ENCODE peak calls at places on chromosomes 1 and 21, in eight cellular contexts. T is heart right ventricle; I is stimulated activated CD4-positive, alpha-beta T cell treated with anti-CD3 and anti-CD28 coated beads, Interleukin-4, amount 100 ng/mL, for 24 hours; N is left ventricle myocardium superior; X is psoas muscle; L is activated CD4-positive, CD25-positive, alpha-beta regulatory T cell treated with anti-CD3 and anti-CD28 coated beads, Interleukin-2, amount 50 U/mL, for 72 hours; Z is NCI-H524 treated with DMSO at 0.1 percent for 48 hours; A is activated CD4-positive, alpha-beta memory T cell treated with anti-CD3 and anti-CD28 coated beads for 36 hours. O is an unnamed sample.

GRCh38 chr21:18373631-18374030 is 30.0 kb downstream of the TMPRSS15 start:
- DNase-seq in L (no peak), T (no peak), X (no peak), N (no peak), A (no peak), I (no peak), Z (no peak), O (no peak)

GRCh38 chr1:182050481-182051438 is 10.8 kb downstream of the ZNF648 start:
- DNase-seq in T (no peak), I (no peak), L (no peak), N (no peak), X (no peak), A (no peak), Z (no peak), O (no peak)

GRCh38 chr21:38859852-38860251 is 54.1 kb downstream of the ETS2 start:
- DNase-seq in Z (no peak), A (no peak), N (no peak), X (no peak), I (no peak), L (no peak), T (no peak), O (no peak)

GRCh38 chr1:35499652-35500176 is 57.5 kb downstream of the KIAA0319L start:
- DNase-seq in L (no peak), T (no peak), Z (peak), N (no peak), X (no peak), A (peak), I (peak), O (no peak)

GRCh38 chr21:45747233-45747766 is 103.8 kb downstream of the PCBP3 start:
- DNase-seq in I (no peak), L (no peak), T (no peak), Z (no peak), X (no peak), N (no peak), A (no peak), O (no peak)

GRCh38 chr1:214660900-214661299 is 57.9 kb downstream of the CENPF start:
- DNase-seq in A (peak), T (no peak), I (no peak), N (no peak), X (peak), L (no peak), Z (no peak), O (no peak)

GRCh38 chr1:193322218-193322617 is 135.8 kb upstream of the B3GALT2 start:
- DNase-seq in A (no peak), X (no peak), L (no peak), T (no peak), Z (no peak), N (no peak), I (no peak), O (no peak)

GRCh38 chr1:53183277-53183990 is 13.2 kb upstream of the CPT2 start:
- DNase-seq in A (no peak), L (no peak), I (no peak), X (peak), Z (no peak), N (peak), T (no peak), O (peak)

GRCh38 chr1:192343304-192343703 is 26.5 kb downstream of the RGS21 start:
- DNase-seq in X (no peak), I (no peak), A (no peak), N (no peak), L (no peak), Z (peak), T (no peak), O (no peak)

GRCh38 chr1:208013210-208013609 is 102.3 kb upstream of the CD34 start:
- DNase-seq in X (no peak), N (no peak), Z (no peak), L (no peak), A (no peak), T (no peak), I (no peak), O (no peak)

GRCh38 chr1:65691152-65691900 is 101.4 kb upstream of the PDE4B start:
- DNase-seq in Z (no peak), N (peak), X (no peak), T (peak), L (no peak), A (no peak), I (no peak), O (no peak)

GRCh38 chr1:208201241-208201640 is 42.9 kb downstream of the PLXNA2 start:
- DNase-seq in T (no peak), N (no peak), Z (no peak), X (peak), L (no peak), I (no peak), A (no peak), O (no peak)

GRCh38 chr1:48761986-48762385 is 14.7 kb downstream of the BEND5 start:
- DNase-seq in L (no peak), Z (no peak), T (no peak), X (no peak), I (no peak), A (no peak), N (no peak), O (no peak)

GRCh38 chr1:9182784-9183257 is 51.8 kb upstream of the H6PD start:
- DNase-seq in I (no peak), A (no peak), N (no peak), Z (no peak), X (peak), L (no peak), T (no peak), O (no peak)

GRCh38 chr1:35640380-35641232 is 720 bp downstream of the PSMB2 start:
- DNase-seq in X (no peak), L (no peak), Z (no peak), T (no peak), A (peak), N (no peak), I (no peak), O (peak)

GRCh38 chr1:1348420-1349255 is 580 bp downstream of the DVL1 start:
- DNase-seq in N (peak), Z (no peak), A (peak), L (no peak), I (no peak), X (no peak), T (no peak), O (peak)

GRCh38 chr1:79161077-79161476 is 154.5 kb upstream of the ADGRL4 start:
- DNase-seq in Z (no peak), L (no peak), N (no peak), T (no peak), A (no peak), X (no peak), I (no peak), O (no peak)

GRCh38 chr1:117615474-117615873 is 9.6 kb downstream of the TENT5C start:
- DNase-seq in N (no peak), Z (no peak), T (no peak), A (peak), I (peak), L (peak), X (no peak), O (no peak)

GRCh38 chr1:186828612-186829542 is at the start of gene PLA2G4A:
- DNase-seq in I (no peak), L (no peak), N (peak), Z (peak), X (peak), A (no peak), T (peak), O (peak)

GRCh38 chr21:45482899-45483821 is 59.1 kb downstream of the SLC19A1 start:
- DNase-seq in X (peak), Z (no peak), L (no peak), A (peak), T (peak), I (peak), N (no peak), O (no peak)

GRCh38 chr1:212432706-212433576 is at the start of gene NENF:
- DNase-seq in T (peak), L (peak), X (peak), A (peak), N (peak), Z (no peak), I (peak), O (peak)

GRCh38 chr21:45576838-45577737 is 34.8 kb upstream of the SLC19A1 start:
- DNase-seq in L (peak), Z (no peak), I (no peak), A (no peak), T (no peak), X (no peak), N (peak), O (no peak)

GRCh38 chr21:44940116-44940631 is 345 bp downstream of the SLX9 start:
- DNase-seq in A (peak), I (no peak), X (no peak), N (no peak), Z (no peak), L (no peak), T (peak), O (no peak)

GRCh38 chr1:150464422-150464826 is 22.8 kb upstream of the TARS2 start:
- DNase-seq in A (peak), Z (no peak), X (peak), I (peak), L (peak), N (peak), T (peak), O (peak)

GRCh38 chr1:19869929-19870328 is 12.3 kb upstream of the OTUD3 start:
- DNase-seq in T (no peak), X (no peak), L (no peak), I (no peak), Z (no peak), N (no peak), A (no peak), O (no peak)

GRCh38 chr21:17370263-17370662 is 142.6 kb upstream of the CXADR start:
- DNase-seq in N (no peak), X (no peak), T (no peak), I (no peak), Z (no peak), L (no peak), A (no peak), O (no peak)

GRCh38 chr1:60034999-60035398 is 38.6 kb downstream of the C1orf87 start:
- DNase-seq in T (no peak), A (no peak), L (no peak), N (no peak), I (no peak), Z (no peak), X (no peak), O (no peak)

GRCh38 chr1:161357073-161357472 is 10.6 kb downstream of the CFAP126 start:
- DNase-seq in L (no peak), X (no peak), Z (no peak), I (no peak), T (no peak), N (no peak), A (no peak), O (no peak)

GRCh38 chr1:30984167-30984870 is 75.8 kb upstream of the SDC3 start:
- DNase-seq in Z (no peak), X (no peak), T (no peak), I (no peak), L (no peak), N (no peak), A (no peak), O (no peak)

GRCh38 chr21:15159382-15160020 is 94.7 kb upstream of the NRIP1 start:
- DNase-seq in A (no peak), I (no peak), L (no peak), T (no peak), Z (no peak), X (no peak), N (no peak), O (no peak)

GRCh38 chr1:34365295-34365694 is 188.6 kb downstream of the C1orf94 start:
- DNase-seq in X (no peak), I (no peak), A (no peak), T (no peak), N (no peak), Z (no peak), L (no peak), O (no peak)